ENCODE peak calls at places on chromosomes 16 and 17, in four cellular contexts. I is HCT116, S is HepG2, N is K562. O is an unnamed sample.

GRCh38 chr16:27240948-27241531 is 27.5 kb downstream of the NSMCE1 start:
- DNase-seq in N (no peak), S (no peak), I (no peak), O (no peak)

GRCh38 chr17:38628441-38628840 is 22.7 kb upstream of the SRCIN1 start:
- DNase-seq in S (peak; percentile 89), N (peak; percentile 85), I (peak; percentile 67), O (no peak)

GRCh38 chr17:80645706-80646325 is 101.2 kb downstream of the RPTOR start:
- DNase-seq in I (no peak), N (no peak), S (no peak), O (no peak)

GRCh38 chr16:83958137-83958810 is 5.2 kb downstream of the OSGIN1 start:
- DNase-seq in S (no peak), I (no peak), N (no peak), O (no peak)

GRCh38 chr16:21033264-21033663 is 117.4 kb downstream of the DNAH3 start:
- DNase-seq in S (no peak), N (no peak), I (no peak), O (no peak)

GRCh38 chr16:72073831-72074230 is 10.8 kb downstream of the HPR start:
- DNase-seq in S (no peak), N (no peak), I (no peak), O (no peak)

GRCh38 chr16:87127061-87127765 is 190.0 kb downstream of the C16orf95 start:
- DNase-seq in N (no peak), S (no peak), I (no peak), O (no peak)

GRCh38 chr17:34307110-34307509 is 12.1 kb upstream of the CCL8 start:
- DNase-seq in N (no peak), S (no peak), I (no peak), O (no peak)

GRCh38 chr16:88835383-88835782 is 21.4 kb downstream of the GALNS start:
- DNase-seq in S (no peak), I (no peak), N (no peak), O (no peak)

GRCh38 chr17:57032343-57032742 is 52.7 kb upstream of the AKAP1 start:
- DNase-seq in N (no peak), S (no peak), I (no peak), O (no peak)

GRCh38 chr16:81937305-81938038 is 73.8 kb downstream of the SDR42E1 start:
- DNase-seq in I (no peak), N (no peak), S (no peak), O (no peak)

GRCh38 chr17:70173646-70174045 is 4.3 kb downstream of the KCNJ2 start:
- DNase-seq in N (no peak), I (no peak), S (no peak), O (no peak)

GRCh38 chr16:72172105-72173034 is at the start of gene PMFBP1:
- DNase-seq in N (peak; percentile 14), I (no peak), S (peak; percentile 35), O (no peak)

GRCh38 chr16:15672514-15673167 is 22.6 kb downstream of the NDE1 start:
- DNase-seq in N (no peak), I (no peak), S (peak; percentile 100), O (no peak)

GRCh38 chr16:84117482-84117843 is 721 bp upstream of the MBTPS1 start:
- DNase-seq in I (no peak), S (no peak), N (peak; percentile 36), O (no peak)

GRCh38 chr16:79451196-79451816 is 149.2 kb downstream of the MAF start:
- DNase-seq in S (no peak), I (no peak), N (no peak), O (no peak)

GRCh38 chr17:81512984-81513668 is 527 bp upstream of the ACTG1 start:
- DNase-seq in N (peak; percentile 63), S (peak; percentile 80), I (no peak), O (no peak)

GRCh38 chr16:11211061-11211976 is 44.7 kb downstream of the SOCS1 start:
- DNase-seq in I (no peak), N (no peak), S (peak; percentile 33), O (no peak)

GRCh38 chr17:72361892-72362291 is 241.1 kb downstream of the SOX9 start:
- DNase-seq in I (no peak), N (no peak), S (no peak), O (no peak)

GRCh38 chr16:67910162-67910561 is 17.1 kb downstream of the PSKH1 start:
- DNase-seq in S (no peak), I (no peak), N (no peak), O (no peak)

DNA sequence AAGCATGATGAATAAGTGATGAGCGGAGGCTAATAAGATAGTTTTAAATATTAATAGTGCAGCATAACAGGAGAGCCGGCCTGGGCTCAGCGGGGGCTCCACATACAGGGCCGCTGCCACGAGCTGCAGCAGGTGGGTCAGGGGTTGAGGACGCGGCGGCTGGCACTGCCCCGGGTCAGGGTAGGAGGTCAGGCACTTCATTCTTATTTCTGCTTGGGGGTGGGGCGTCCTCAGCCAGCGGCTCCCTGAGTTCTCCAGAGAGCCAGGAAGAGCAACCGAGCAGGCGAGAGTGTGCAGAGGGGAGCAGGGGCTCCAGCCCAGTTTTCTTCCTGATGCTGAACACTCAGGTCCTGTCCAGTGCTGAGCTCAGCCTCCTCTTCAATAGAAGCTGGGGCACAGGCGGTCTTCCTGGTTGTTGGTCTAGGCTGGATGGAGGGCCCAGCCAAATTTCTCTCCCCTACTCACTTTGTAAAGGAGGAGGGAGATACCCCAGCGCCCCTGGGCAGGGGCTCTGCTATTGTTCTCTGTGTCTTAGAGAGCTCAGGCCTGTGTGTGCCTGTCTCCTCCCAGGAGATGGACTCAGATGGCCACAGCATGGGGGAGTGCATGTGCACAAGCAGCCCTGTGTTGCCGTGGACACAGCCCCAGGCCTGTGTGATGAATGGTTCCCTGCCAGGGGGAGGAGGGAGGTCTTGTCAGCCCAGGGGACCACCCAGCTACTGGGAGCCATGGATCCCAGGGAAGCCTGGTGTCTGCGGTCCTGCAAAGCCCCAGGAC is 26.5 kb downstream of the GINS2 start:
- DNase-seq in I (no peak), S (no peak), N (no peak), O (no peak)
- H3K27ac ChIP-seq in I (no peak overlapping the region), S (no peak overlapping the region), N (no peak overlapping the region), O (no peak overlapping the region)

DNA sequence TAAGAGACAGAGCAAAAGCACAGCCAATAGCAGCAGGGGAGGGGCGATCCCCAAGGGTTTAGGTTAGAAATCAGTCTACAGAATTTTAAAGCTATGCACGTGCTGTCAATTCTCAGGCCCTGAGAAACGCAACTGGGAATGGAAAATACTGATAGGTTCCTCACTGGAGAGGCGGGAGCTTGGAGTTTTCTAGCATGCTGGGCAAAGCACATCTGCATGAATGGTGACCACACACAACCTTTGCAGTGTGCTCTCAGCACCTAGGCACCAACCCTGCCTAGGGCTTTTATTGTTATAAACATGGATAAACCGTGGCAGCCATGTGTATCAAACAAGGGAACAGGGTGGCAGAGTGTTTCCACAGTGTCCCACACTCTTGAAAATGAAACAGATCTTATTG is 168.0 kb downstream of the AATF start:
- DNase-seq in S (no peak), I (no peak), N (no peak), O (no peak)
- TF ChIP-seq TCF7L2 in S (no peak), I (no peak), N (no peak), O (no peak)

DNA sequence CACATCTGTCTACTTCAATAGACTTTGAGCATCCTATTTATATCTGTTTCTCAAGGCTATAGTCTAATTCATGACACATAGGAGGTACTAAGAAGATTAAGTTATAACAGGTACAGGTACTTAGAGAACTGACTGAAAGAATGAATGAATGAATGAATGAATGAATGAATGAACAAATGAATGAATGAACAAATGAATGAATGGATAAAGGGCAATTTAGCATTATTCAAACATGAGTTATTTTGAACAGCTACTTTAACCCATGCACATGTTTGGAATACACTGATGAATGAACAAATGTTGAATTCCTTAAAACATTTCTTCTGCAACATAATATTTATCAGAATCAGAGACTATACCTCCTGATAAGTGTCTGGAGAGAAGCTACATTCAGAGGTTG is 1165.6 kb upstream of the CDH8 start:
- DNase-seq in S (no peak), I (no peak), N (no peak), O (no peak)
- H3K27ac ChIP-seq in S (no peak overlapping the region), I (no peak overlapping the region), N (no peak overlapping the region), O (no peak overlapping the region)

GRCh38 chr16:50910698-50911025 is 168.8 kb downstream of the CYLD start:
- DNase-seq in I (no peak), N (no peak), S (no peak), O (no peak)
- TF ChIP-seq TCF7L2 in I (no peak), N (no peak), S (no peak), O (no peak)

GRCh38 chr17:28959471-28959871 is 8.2 kb upstream of the PHF12 start:
- DNase-seq in I (no peak), N (no peak), S (no peak), O (no peak)
- H3K27ac ChIP-seq in I (no peak overlapping the region), N (no peak overlapping the region), S (no peak overlapping the region), O (no peak overlapping the region)

GRCh38 chr17:78058581-78058980 is 70.0 kb downstream of the TMC6 start:
- DNase-seq in S (no peak), I (no peak), N (no peak), O (no peak)

GRCh38 chr17:78058001-78058400 is 70.6 kb downstream of the TMC6 start:
- DNase-seq in S (no peak), I (no peak), N (no peak), O (no peak)

GRCh38 chr17:78051186-78051972 is 77.2 kb downstream of the TMC6 start:
- DNase-seq in S (no peak), I (no peak), N (no peak), O (no peak)

GRCh38 chr17:78053777-78054468 is 74.6 kb downstream of the TMC6 start:
- DNase-seq in N (no peak), I (no peak), S (no peak), O (no peak)

GRCh38 chr17:78057113-78057740 is 71.3 kb downstream of the TMC6 start:
- DNase-seq in I (no peak), N (no peak), S (no peak), O (no peak)
- TF ChIP-seq TCF7L2 in I (no peak), N (no peak), S (no peak), O (no peak)

DNA sequence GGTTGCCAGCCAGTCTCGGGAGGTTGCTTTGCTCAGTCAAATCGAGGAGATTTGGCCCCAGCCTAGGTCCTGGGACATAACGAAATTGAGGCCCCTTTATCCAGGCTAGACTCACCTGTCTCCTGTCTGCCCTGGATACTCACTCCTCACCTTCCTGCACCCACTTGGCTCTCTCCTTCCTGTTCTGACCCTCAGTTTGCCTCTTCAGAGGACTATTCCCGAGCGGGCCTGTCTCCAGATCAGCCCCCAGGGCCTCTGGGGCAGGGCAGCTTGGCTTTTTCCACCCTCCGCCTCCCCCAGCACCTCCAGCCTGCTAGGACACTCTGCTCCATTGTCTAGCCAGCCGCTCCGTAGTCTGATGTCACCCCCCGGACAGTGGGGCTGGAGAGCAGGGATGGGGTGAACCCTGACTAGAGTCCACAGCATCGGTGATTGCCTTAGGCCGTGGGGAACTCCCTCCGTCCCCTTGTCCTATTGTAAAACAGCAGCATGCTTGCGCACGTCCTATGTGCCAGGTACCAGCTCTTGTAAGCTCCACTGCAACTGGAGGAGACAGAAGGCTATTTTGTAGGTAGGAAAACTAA is 8.8 kb downstream of the WFIKKN2 start:
- DNase-seq in S (peak; percentile 90), N (no peak), I (no peak), O (no peak)
- H3K27ac ChIP-seq in S (peak overlapping the region; percentile 12), N (no peak overlapping the region), I (no peak overlapping the region), O (no peak overlapping the region)